ENCODE peak calls at places on chromosomes 12 and 14, in nine cellular contexts. V, U, I, N, H, G, P, X and F are unnamed samples.

GRCh38 chr12:96212456-96213375 is 18.5 kb downstream of the ELK3 start:
- DNase-seq in V (no peak), U (no peak), I (no peak), N (no peak), H (no peak), G (no peak), P (no peak), X (no peak), F (no peak)

GRCh38 chr14:54435500-54435981 is 5.6 kb downstream of the CNIH1 start:
- DNase-seq in V (no peak), U (no peak), I (peak; percentile 14), N (peak; percentile 84), H (no peak), G (no peak), P (no peak), X (peak; percentile 72), F (no peak)

GRCh38 chr12:10740182-10740581 is 17.1 kb upstream of the YBX3 start:
- DNase-seq in V (no peak), U (no peak), I (no peak), N (no peak), H (no peak), G (peak; percentile 33), P (no peak), X (no peak), F (no peak)

GRCh38 chr12:19970116-19970515 is 398.2 kb upstream of the PDE3A start:
- DNase-seq in V (no peak), U (no peak), I (no peak), N (peak; percentile 61), H (no peak), G (no peak), P (no peak), X (no peak), F (no peak)

GRCh38 chr12:57738661-57739237 is at the start of gene AGAP2:
- DNase-seq in V (peak; percentile 80), U (no peak), I (peak; percentile 68), N (no peak), H (no peak), G (no peak), P (no peak), X (no peak), F (no peak)

GRCh38 chr14:34874386-34875030 is 652 bp downstream of the BAZ1A start:
- DNase-seq in V (peak; percentile 88), U (peak; percentile 9), I (peak; percentile 68), N (peak; percentile 49), H (peak; percentile 37), G (peak; percentile 68), P (peak; percentile 57), X (peak; percentile 85), F (peak; percentile 59)

GRCh38 chr12:132294121-132295034 is 35.0 kb downstream of the GALNT9 start:
- DNase-seq in V (no peak), U (no peak), I (no peak), N (no peak), H (no peak), G (no peak), P (no peak), X (no peak), F (no peak)

GRCh38 chr14:75213172-75213571 is 36.8 kb upstream of the TMED10 start:
- DNase-seq in V (no peak), U (no peak), I (no peak), N (peak; percentile 37), H (no peak), G (no peak), P (no peak), X (no peak), F (no peak)

GRCh38 chr12:50353869-50354593 is 42.4 kb downstream of the FAM186A start:
- DNase-seq in V (no peak), U (no peak), I (no peak), N (peak; percentile 34), H (no peak), G (no peak), P (no peak), X (peak; percentile 32), F (no peak)

GRCh38 chr12:57152408-57153038 is 5.1 kb upstream of the LRP1-AS start:
- DNase-seq in V (no peak), U (peak; percentile 49), I (no peak), N (peak; percentile 54), H (peak; percentile 75), G (no peak), P (peak; percentile 61), X (no peak), F (peak; percentile 75)

GRCh38 chr12:127150479-127150878 is 1116.5 kb upstream of the TMEM132C start:
- DNase-seq in V (no peak), U (no peak), I (peak; percentile 63), N (no peak), H (no peak), G (no peak), P (no peak), X (no peak), F (no peak)

GRCh38 chr12:79737875-79738718 is 47.3 kb upstream of the PAWR start:
- DNase-seq in V (peak; percentile 74), U (no peak), I (peak; percentile 72), N (peak; percentile 70), H (no peak), G (peak; percentile 79), P (no peak), X (peak; percentile 84), F (no peak)

GRCh38 chr14:88621090-88621489 is 58.3 kb downstream of the ZC3H14 start:
- DNase-seq in V (no peak), U (no peak), I (no peak), N (peak; percentile 21), H (no peak), G (no peak), P (no peak), X (no peak), F (no peak)

GRCh38 chr14:76811561-76811960 is 1.1 kb downstream of the ANGEL1 start:
- DNase-seq in V (peak; percentile 15), U (no peak), I (no peak), N (peak; percentile 52), H (no peak), G (no peak), P (no peak), X (peak; percentile 72), F (no peak)

GRCh38 chr14:63759454-63759853 is 31.6 kb upstream of the SGPP1 start:
- DNase-seq in V (no peak), U (no peak), I (no peak), N (peak; percentile 7), H (no peak), G (no peak), P (no peak), X (no peak), F (no peak)

GRCh38 chr12:24709201-24709600 is 239.7 kb downstream of the BCAT1 start:
- DNase-seq in V (no peak), U (no peak), I (peak; percentile 41), N (peak; percentile 48), H (no peak), G (no peak), P (no peak), X (no peak), F (no peak)

GRCh38 chr12:78612224-78612623 is 252.3 kb upstream of the SYT1 start:
- DNase-seq in V (no peak), U (no peak), I (no peak), N (no peak), H (no peak), G (no peak), P (no peak), X (no peak), F (no peak)
- H3K4me3 ChIP-seq in V (no peak overlapping the region), U (no peak overlapping the region), I (no peak overlapping the region), N (no peak overlapping the region), H (no peak overlapping the region), G (no peak overlapping the region), P (no peak overlapping the region), X (no peak overlapping the region), F (no peak overlapping the region)

GRCh38 chr12:34186492-34186891 is 164.2 kb downstream of the ALG10 start:
- DNase-seq in V (no peak), U (no peak), I (no peak), N (no peak), H (no peak), G (no peak), P (no peak), X (no peak), F (no peak)

GRCh38 chr12:34190054-34190453 is 167.8 kb downstream of the ALG10 start:
- DNase-seq in V (no peak), U (no peak), I (no peak), N (no peak), H (no peak), G (no peak), P (no peak), X (no peak), F (no peak)

DNA sequence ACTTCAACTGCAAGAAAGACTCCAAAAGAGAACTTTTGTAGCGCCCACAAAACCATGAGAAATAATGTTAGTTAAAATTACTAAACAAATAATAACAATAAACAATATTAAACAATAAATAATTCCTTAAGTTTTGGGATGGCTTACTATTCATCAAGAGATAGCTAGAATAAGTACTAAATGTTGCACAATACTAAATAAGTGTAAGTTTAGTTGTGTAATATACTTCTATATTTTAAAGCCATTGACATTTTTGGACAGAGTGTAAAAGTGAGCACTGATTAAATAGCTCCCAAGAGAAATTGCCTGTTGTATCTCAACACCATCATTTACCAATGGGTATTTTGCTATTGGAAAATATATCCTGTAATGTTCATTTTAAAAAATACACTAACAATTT is 166.7 kb downstream of the ALG10 start:
- DNase-seq in V (no peak), U (no peak), I (no peak), N (no peak), H (no peak), G (no peak), P (no peak), X (no peak), F (no peak)
- H3K9me3 ChIP-seq in V (peaks cover 12% of the 10 kb centered on the region), U (no peaks in the 10 kb centered on the region), I (peaks cover 4% of the 10 kb centered on the region), N (peaks cover 2% of the 10 kb centered on the region), H (no peaks in the 10 kb centered on the region), G (no peaks in the 10 kb centered on the region), P (no peaks in the 10 kb centered on the region), X (no peaks in the 10 kb centered on the region), F (no peaks in the 10 kb centered on the region)

GRCh38 chr12:53233671-53234091 is 1.7 kb upstream of the RARG start:
- DNase-seq in V (no peak), U (no peak), I (no peak), N (no peak), H (no peak), G (no peak), P (no peak), X (no peak), F (peak; percentile 55)
- H3K27ac ChIP-seq in V (no peak overlapping the region), U (no peak overlapping the region), I (no peak overlapping the region), N (no peak overlapping the region), H (peak overlapping the region; percentile 89), G (peak overlapping the region; percentile 92), P (no peak overlapping the region), X (no peak overlapping the region), F (no peak overlapping the region)

GRCh38 chr14:103819503-103820307 is 27.7 kb downstream of the PPP1R13B start:
- DNase-seq in V (peak; percentile 61), U (no peak), I (peak; percentile 22), N (no peak), H (peak; percentile 33), G (no peak), P (peak; percentile 66), X (no peak), F (peak; percentile 55)

GRCh38 chr14:103818422-103818821 is 29.0 kb downstream of the PPP1R13B start:
- DNase-seq in V (no peak), U (no peak), I (no peak), N (no peak), H (no peak), G (no peak), P (no peak), X (no peak), F (no peak)

GRCh38 chr14:103818870-103819269 is 28.5 kb downstream of the PPP1R13B start:
- DNase-seq in V (no peak), U (no peak), I (no peak), N (no peak), H (no peak), G (no peak), P (no peak), X (no peak), F (no peak)

GRCh38 chr14:103820908-103821307 is 26.5 kb downstream of the PPP1R13B start:
- DNase-seq in V (no peak), U (no peak), I (peak; percentile 81), N (no peak), H (no peak), G (no peak), P (no peak), X (peak; percentile 46), F (no peak)

GRCh38 chr14:103820382-103820781 is 27.0 kb downstream of the PPP1R13B start:
- DNase-seq in V (no peak), U (no peak), I (no peak), N (no peak), H (no peak), G (no peak), P (no peak), X (no peak), F (no peak)
- H3K4me3 ChIP-seq in V (peak overlapping the region; percentile 8), U (no peak overlapping the region), I (no peak overlapping the region), N (no peak overlapping the region), H (no peak overlapping the region), G (no peak overlapping the region), P (no peak overlapping the region), X (no peak overlapping the region), F (no peak overlapping the region)